ENCODE peak calls at places on chromosomes 12 and 14, in four cellular contexts. S is HepG2, R is upper lobe of left lung, W is K562. T is an unnamed sample.

GRCh38 chr14:81275305-81275950 is 54.7 kb upstream of the GTF2A1 start:
- ATAC-seq in S (no peak), W (no peak), R (no peak), T (no peak)

GRCh38 chr14:92892589-92892988 is 30.4 kb upstream of the CHGA start:
- ATAC-seq in S (no peak), R (no peak), W (no peak), T (no peak)

GRCh38 chr12:46459111-46459510 is 86.5 kb upstream of the SLC38A2 start:
- ATAC-seq in W (no peak), S (no peak), R (no peak), T (no peak)

GRCh38 chr14:94392510-94392935 is 4.1 kb upstream of the SERPINA1 start:
- ATAC-seq in S (no peak), W (no peak), R (peak), T (peak)

GRCh38 chr12:46149905-46150304 is 118.9 kb downstream of the SLC38A1 start:
- ATAC-seq in W (no peak), R (no peak), S (no peak), T (no peak)

GRCh38 chr12:18753481-18754117 is 15.7 kb downstream of the CAPZA3 start:
- ATAC-seq in W (no peak), R (peak), S (peak), T (peak)

GRCh38 chr12:130878193-130879185 is 6.6 kb downstream of the RAN start:
- ATAC-seq in W (peak), S (peak), R (no peak), T (no peak)

GRCh38 chr14:36373982-36374673 is 53.7 kb upstream of the MBIP start:
- ATAC-seq in S (peak), R (peak), W (peak), T (peak)

GRCh38 chr12:870378-870777 is 79.1 kb downstream of the RAD52 start:
- ATAC-seq in W (no peak), R (no peak), S (no peak), T (no peak)

GRCh38 chr14:65772901-65773574 is 360.5 kb downstream of the FUT8 start:
- ATAC-seq in W (no peak), S (no peak), R (no peak), T (no peak)

GRCh38 chr12:55940065-55940732 is 9.2 kb downstream of the DGKA start:
- ATAC-seq in W (peak), S (peak), R (peak), T (peak)
- H3K4me3 ChIP-seq in W (no peak), S (no peak), R (peak), T (peak)

GRCh38 chr12:52436000-52436827 is 2.0 kb upstream of the KRT75 start:
- ATAC-seq in R (no peak), S (no peak), W (no peak), T (no peak)
- TF ChIP-seq POLR2AphosphoS5 in R (no peak), S (no peak), W (no peak), T (no peak)

DNA sequence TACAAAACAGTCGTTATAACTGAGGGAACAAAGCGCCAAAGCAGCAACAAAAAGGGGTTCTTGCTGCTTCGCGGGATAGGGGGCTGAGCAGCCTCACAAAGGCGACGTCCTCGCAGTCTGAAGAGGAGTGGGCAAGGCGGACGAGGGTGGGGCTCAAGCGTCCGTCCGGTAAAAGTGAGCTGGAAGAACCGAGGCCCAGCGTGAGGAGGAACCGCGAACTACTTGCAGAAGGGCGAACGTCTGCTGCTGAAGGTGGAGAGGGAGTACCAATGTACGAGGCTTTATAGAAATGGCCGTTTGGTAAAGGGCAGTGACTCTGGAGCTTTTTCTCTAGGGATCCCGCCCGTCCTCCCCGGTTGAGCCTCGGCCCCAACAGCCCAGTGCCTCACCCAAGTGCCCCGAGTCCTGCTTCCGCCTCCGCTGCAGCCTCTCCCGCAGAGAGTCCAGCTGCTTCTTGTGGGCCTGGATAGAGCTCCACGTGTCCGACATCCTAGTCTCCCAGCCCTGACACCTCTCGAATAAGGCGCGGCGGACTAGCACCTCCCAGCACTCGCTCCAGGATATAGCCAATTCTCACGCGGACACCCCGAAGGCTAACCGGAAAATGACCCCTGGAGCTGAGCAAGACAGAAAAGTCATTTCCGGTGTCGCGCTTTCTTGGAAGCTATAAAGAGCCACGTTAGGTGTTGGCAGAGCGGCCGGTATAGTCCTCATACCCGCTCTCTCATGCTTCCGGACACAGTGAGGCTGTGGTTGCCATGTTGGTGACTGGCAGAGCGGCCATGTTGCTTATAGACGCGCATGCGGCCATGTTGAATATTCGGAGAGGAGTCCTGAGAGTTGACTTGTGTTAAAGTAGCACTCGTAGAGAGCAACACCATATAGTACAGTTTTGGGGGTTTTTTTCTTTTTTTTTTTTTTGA is at the start of gene METTL3:
- ATAC-seq in S (peak), W (peak), R (peak), T (peak)
- TF ChIP-seq EP300 in S (no peak), W (no peak), R (no peak), T (no peak)

GRCh38 chr12:103493199-103493598 is 2.6 kb downstream of the C12orf42 start:
- ATAC-seq in R (no peak), S (no peak), W (no peak), T (no peak)

GRCh38 chr12:103495783-103496456 is at the start of gene C12orf42:
- ATAC-seq in W (peak), S (peak), R (no peak), T (no peak)

GRCh38 chr12:103498990-103499389 is 3.2 kb upstream of the C12orf42 start:
- ATAC-seq in R (no peak), S (no peak), W (no peak), T (no peak)

GRCh38 chr12:103494388-103494787 is 1.4 kb downstream of the C12orf42 start:
- ATAC-seq in S (no peak), R (no peak), W (no peak), T (no peak)

DNA sequence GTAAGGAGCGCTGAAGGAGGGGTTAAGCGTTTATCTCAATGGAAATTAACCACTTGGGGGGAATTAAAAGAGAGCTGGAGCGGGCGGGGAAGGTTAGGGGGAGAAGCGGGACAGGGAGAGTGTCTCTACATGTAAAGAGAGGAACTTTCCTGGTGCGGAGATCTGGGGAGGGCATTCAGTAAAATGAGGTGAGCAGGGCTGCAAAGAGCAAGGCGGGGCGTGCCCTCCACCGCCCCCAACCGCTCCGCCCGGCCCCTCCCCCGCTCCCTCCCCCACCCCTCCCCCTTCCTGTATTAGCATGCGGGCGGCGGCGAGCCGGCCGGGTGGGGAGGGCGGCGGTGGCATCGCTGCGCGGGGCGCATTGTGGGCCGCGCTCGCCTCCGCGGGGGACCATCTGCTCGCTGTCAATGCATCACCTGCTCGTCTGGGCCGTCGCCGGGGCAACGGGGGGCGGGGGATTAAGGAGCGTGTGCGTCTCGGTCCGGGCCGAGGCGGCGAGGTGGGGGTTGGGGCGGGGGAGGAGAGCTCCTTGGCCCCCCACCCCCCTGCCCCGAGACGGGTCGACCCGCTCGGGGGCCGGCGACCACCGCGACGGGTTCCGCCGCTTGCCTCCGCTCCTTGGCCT is 498 bp downstream of the C12orf42 start:
- ATAC-seq in S (peak), R (peak), W (peak), T (no peak)
- H3K4me3 ChIP-seq in S (no peak), R (peak), W (no peak), T (peak)

DNA sequence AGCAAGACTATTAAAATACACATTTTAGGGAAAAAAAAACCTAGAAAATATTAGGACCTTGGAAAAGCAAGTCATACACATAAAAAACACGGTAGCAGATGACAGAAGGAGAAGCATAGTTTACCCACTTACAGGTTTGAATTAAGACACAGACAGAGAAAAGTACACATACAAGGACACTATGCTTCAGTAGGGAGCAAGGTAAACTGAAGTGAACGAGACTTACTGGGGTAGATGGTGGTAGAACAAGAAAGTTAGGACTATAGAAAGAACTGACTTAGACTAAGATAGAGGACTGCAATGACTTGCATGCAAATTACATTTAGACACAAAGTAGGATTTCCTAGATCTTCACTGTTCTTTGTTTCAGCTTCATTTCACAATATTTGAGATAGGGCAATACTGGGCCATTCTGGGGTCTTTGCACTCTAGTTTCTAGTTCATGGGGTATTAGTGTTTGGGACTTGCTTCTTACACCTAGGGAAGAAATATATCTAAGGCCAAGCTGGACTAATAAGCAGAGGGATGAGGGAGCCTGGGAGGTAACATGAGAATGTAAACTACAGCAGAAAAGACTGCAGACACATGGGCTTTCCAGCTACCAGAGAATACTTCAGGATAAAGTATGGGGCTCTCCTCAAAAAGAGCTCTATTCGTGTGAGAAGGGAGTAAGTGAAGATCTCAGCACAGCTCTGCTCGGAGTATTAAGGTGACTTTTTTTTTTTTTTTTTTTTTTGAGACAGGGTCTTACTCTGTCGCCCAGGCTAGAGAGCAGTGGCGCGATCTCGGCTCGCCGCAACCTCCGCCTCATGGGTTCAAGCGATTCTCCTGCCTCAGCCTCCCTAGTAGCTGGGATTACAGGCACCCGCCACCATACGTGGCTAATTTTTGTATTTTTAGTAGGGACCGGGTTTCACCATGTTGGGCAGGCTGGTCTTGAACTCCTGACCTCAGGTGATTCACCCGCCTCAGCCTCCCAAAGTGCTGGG is 27.8 kb upstream of the STAC3 start:
- ATAC-seq in W (no peak), R (no peak), S (no peak), T (no peak)
- TF ChIP-seq POLR2AphosphoS5 in W (no peak), R (no peak), S (no peak), T (no peak)

GRCh38 chr14:58805057-58805456 is 167.3 kb downstream of the DACT1 start:
- ATAC-seq in R (no peak), W (no peak), S (no peak), T (peak)
- TF ChIP-seq EP300 in R (no peak), W (no peak), S (no peak), T (no peak)

GRCh38 chr12:122894173-122895121 is 1.5 kb downstream of the VPS37B start:
- ATAC-seq in R (peak), W (peak), S (no peak), T (no peak)
- H3K4me3 ChIP-seq in R (peak), W (peak), S (peak), T (peak)

GRCh38 chr12:52524898-52525591 is 4.9 kb upstream of the KRT5 start:
- ATAC-seq in S (no peak), W (no peak), R (no peak), T (no peak)
- TF ChIP-seq POLR2AphosphoS5 in S (no peak), W (no peak), R (no peak), T (no peak)

DNA sequence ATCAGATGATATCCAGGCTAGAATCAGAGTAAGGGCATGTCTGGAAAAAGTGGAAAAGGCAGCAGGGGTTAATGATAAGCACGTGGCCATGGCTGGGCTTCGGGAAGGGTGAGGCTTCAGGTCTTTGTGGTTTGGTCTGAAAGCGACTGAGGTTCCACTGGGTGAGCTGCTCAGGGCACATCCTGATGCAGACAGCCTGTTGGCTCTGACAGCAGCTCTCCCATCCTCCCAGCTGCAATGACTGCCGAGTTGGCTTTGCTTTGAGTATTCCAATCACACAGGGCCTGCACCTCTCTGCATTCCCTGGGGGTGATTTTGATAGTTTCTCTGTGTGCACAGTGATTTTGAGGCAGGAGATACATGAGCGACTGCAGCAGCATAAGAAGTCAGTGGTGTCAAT is 390.7 kb downstream of the APAF1 start:
- ATAC-seq in S (no peak), R (no peak), W (no peak), T (no peak)
- TF ChIP-seq EP300 in S (no peak), R (no peak), W (no peak), T (no peak)

GRCh38 chr12:43815416-43815815 is 9.3 kb upstream of the TWF1 start:
- ATAC-seq in W (no peak), R (no peak), S (no peak), T (no peak)
- H3K4me3 ChIP-seq in W (no peak), R (no peak), S (no peak), T (no peak)

T was measured in gastroesophageal sphincter.